ENCODE peak calls at places on chromosomes 13 and 19, in seven cellular contexts. Y is activated CD4-positive, alpha-beta T cell treated with anti-CD3 and anti-CD28 coated beads, Interleukin-2, amount 50 U/mL, for 1 hour; C is non-pigmented ciliary epithelial cell; S is breast epithelium; R is stimulated activated CD4-positive, alpha-beta T cell treated with anti-CD3 and anti-CD28 coated beads, Interleukin-15, amount 100 ng/mL, for 48 hours; I is aorta; Z is NCI-H774. G is an unnamed sample.
A peak's percentile ranks its signal among the peaks of the same experiment; 100 is the strongest.

GRCh38 chr19:15396436-15396835 is 16.8 kb upstream of the AKAP8 start:
- DNase-seq in Y (no peak), I (peak; percentile 30), S (no peak), C (no peak), Z (no peak), R (no peak), G (no peak)

GRCh38 chr19:40219721-40220276 is 1.6 kb upstream of the TTC9B start:
- DNase-seq in Z (peak; percentile 21), Y (no peak), R (no peak), C (peak; percentile 30), I (no peak), S (no peak), G (no peak)

GRCh38 chr19:9858766-9859165 is 23.6 kb downstream of the PIN1 start:
- DNase-seq in Z (no peak), R (no peak), I (no peak), S (no peak), C (no peak), Y (no peak), G (no peak)

GRCh38 chr13:112814905-112815585 is 125.2 kb downstream of the ATP11A start:
- DNase-seq in C (no peak), R (no peak), S (no peak), I (no peak), Z (no peak), Y (no peak), G (no peak)

GRCh38 chr19:6216996-6217751 is 62.6 kb downstream of the MLLT1 start:
- DNase-seq in Y (no peak), S (no peak), C (no peak), Z (no peak), R (no peak), I (no peak), G (peak; percentile 85)

GRCh38 chr13:114237415-114238112 is 2.9 kb downstream of the CDC16 start:
- DNase-seq in Y (no peak), S (no peak), C (no peak), Z (no peak), R (no peak), I (no peak), G (no peak)

GRCh38 chr13:21076265-21076653 is 14.9 kb upstream of the LATS2 start:
- DNase-seq in Y (no peak), R (no peak), S (no peak), I (no peak), C (no peak), Z (no peak), G (no peak)

GRCh38 chr19:54186934-54187381 is 2.4 kb downstream of the MBOAT7 start:
- DNase-seq in S (no peak), C (no peak), I (no peak), Z (no peak), R (no peak), Y (no peak), G (no peak)

GRCh38 chr19:6228523-6229215 is 51.1 kb downstream of the MLLT1 start:
- DNase-seq in Z (no peak), R (no peak), C (no peak), S (no peak), Y (no peak), I (peak; percentile 63), G (no peak)

GRCh38 chr13:100266026-100266425 is 177.1 kb downstream of the PCCA start:
- DNase-seq in S (no peak), R (no peak), C (no peak), Z (no peak), Y (no peak), I (no peak), G (no peak)

GRCh38 chr19:33470040-33470330 is 51.6 kb downstream of the PEPD start:
- DNase-seq in R (no peak), I (no peak), C (no peak), S (no peak), Z (no peak), Y (no peak), G (no peak)

GRCh38 chr19:37989855-37990254 is 82.8 kb downstream of the SIPA1L3 start:
- DNase-seq in R (no peak), S (peak; percentile 32), Y (no peak), I (no peak), Z (no peak), C (no peak), G (no peak)

GRCh38 chr19:45824041-45824471 is 8.9 kb upstream of the RSPH6A start:
- DNase-seq in R (no peak), Z (peak; percentile 34), C (no peak), I (no peak), S (peak; percentile 65), Y (no peak), G (no peak)

GRCh38 chr13:114068723-114069322 is 63.6 kb downstream of the RASA3 start:
- DNase-seq in I (peak; percentile 76), Y (no peak), C (no peak), Z (no peak), S (no peak), R (no peak), G (no peak)

GRCh38 chr13:21850013-21851006 is 179.4 kb downstream of the FGF9 start:
- DNase-seq in Y (no peak), Z (no peak), C (no peak), S (no peak), I (no peak), R (no peak), G (no peak)

GRCh38 chr13:59425211-59425721 is 738.5 kb downstream of the DIAPH3 start:
- DNase-seq in R (no peak), C (no peak), I (no peak), Y (no peak), S (no peak), Z (no peak), G (no peak)

GRCh38 chr13:52921194-52921593 is 72.8 kb upstream of the PCDH8 start:
- DNase-seq in S (no peak), Z (no peak), Y (no peak), C (no peak), I (no peak), R (no peak), G (no peak)

GRCh38 chr19:37304190-37304883 is 66.6 kb upstream of the ZNF527 start:
- DNase-seq in S (no peak), Z (peak; percentile 37), R (no peak), C (no peak), I (peak; percentile 87), Y (no peak), G (no peak)

GRCh38 chr13:111387026-111387871 is 66.8 kb downstream of the TEX29 start:
- DNase-seq in I (peak; percentile 23), R (no peak), S (no peak), Y (no peak), Z (no peak), C (no peak), G (no peak)

GRCh38 chr19:13835791-13836723 is 40.8 kb downstream of the ZSWIM4 start:
- DNase-seq in I (peak; percentile 86), S (no peak), Z (no peak), Y (peak; percentile 41), R (no peak), C (no peak), G (no peak)

GRCh38 chr13:99886706-99887105 is 84.9 kb downstream of the ZIC5 start:
- DNase-seq in R (no peak), Y (no peak), Z (no peak), S (no peak), I (no peak), C (no peak), G (no peak)

GRCh38 chr13:110914293-110915056 is 394 bp downstream of the ANKRD10 start:
- DNase-seq in Z (peak; percentile 95), R (peak; percentile 65), I (peak; percentile 92), S (peak; percentile 65), C (no peak), Y (peak; percentile 61), G (peak; percentile 80)

GRCh38 chr19:54100560-54100959 is at the start of gene OSCAR:
- DNase-seq in C (no peak), Z (no peak), R (no peak), S (no peak), I (peak; percentile 74), Y (no peak), G (no peak)

GRCh38 chr13:113555141-113555540 is 29.4 kb upstream of the TFDP1 start:
- DNase-seq in I (no peak), C (no peak), Z (no peak), S (no peak), R (no peak), Y (no peak), G (no peak)

GRCh38 chr13:51585234-51585672 is 991 bp downstream of the WDFY2 start:
- DNase-seq in Y (no peak), R (no peak), I (no peak), C (no peak), Z (no peak), S (no peak), G (no peak)

G was measured in mesothelial cell of epicardium.